ENCODE peak calls at places on chromosomes 16 and 17, in six cellular contexts. One of them, this sample, is unnamed.
A peak's percentile ranks its signal among the peaks of the same experiment; 100 is the strongest.

GRCh38 chr17:2697611-2698162 is 13.9 kb downstream of the CLUH start:
- DNase-seq in NB4: no peak
- DNase-seq in Panc1: no peak
- DNase-seq in DND-41: no peak
- DNase-seq in colonic mucosa: no peak
- DNase-seq in AG04449: no peak
- DNase-seq in this sample: no peak

GRCh38 chr17:43309505-43310329 is 75.9 kb upstream of the RNU2-1 start:
- DNase-seq in colonic mucosa: peak; percentile 14
- DNase-seq in NB4: no peak
- DNase-seq in Panc1: no peak
- DNase-seq in DND-41: no peak
- DNase-seq in AG04449: no peak
- DNase-seq in this sample: no peak

GRCh38 chr16:10584956-10585561 is 4.7 kb upstream of the EMP2 start:
- DNase-seq in DND-41: no peak
- DNase-seq in colonic mucosa: no peak
- DNase-seq in AG04449: no peak
- DNase-seq in Panc1: no peak
- DNase-seq in NB4: no peak
- DNase-seq in this sample: peak; percentile 42

GRCh38 chr16:88312732-88313131 is 70.0 kb upstream of the ZNF469 start:
- DNase-seq in NB4: no peak
- DNase-seq in DND-41: no peak
- DNase-seq in colonic mucosa: no peak
- DNase-seq in AG04449: no peak
- DNase-seq in Panc1: no peak
- DNase-seq in this sample: no peak

GRCh38 chr17:9473716-9474115 is 101.9 kb downstream of the STX8 start:
- DNase-seq in NB4: no peak
- DNase-seq in colonic mucosa: no peak
- DNase-seq in DND-41: no peak
- DNase-seq in AG04449: no peak
- DNase-seq in Panc1: no peak
- DNase-seq in this sample: peak; percentile 95

GRCh38 chr16:11201498-11202259 is 54.3 kb downstream of the SOCS1 start:
- DNase-seq in AG04449: no peak
- DNase-seq in Panc1: peak; percentile 53
- DNase-seq in NB4: peak; percentile 88
- DNase-seq in DND-41: no peak
- DNase-seq in colonic mucosa: no peak
- DNase-seq in this sample: no peak

GRCh38 chr16:14458576-14458975 is 171.5 kb downstream of the PARN start:
- DNase-seq in AG04449: no peak
- DNase-seq in Panc1: no peak
- DNase-seq in NB4: no peak
- DNase-seq in DND-41: no peak
- DNase-seq in colonic mucosa: no peak
- DNase-seq in this sample: no peak

GRCh38 chr16:75351183-75351582 is 82.1 kb downstream of the CFDP1 start:
- DNase-seq in Panc1: peak; percentile 36
- DNase-seq in DND-41: no peak
- DNase-seq in NB4: no peak
- DNase-seq in colonic mucosa: no peak
- DNase-seq in AG04449: peak; percentile 37
- DNase-seq in this sample: peak; percentile 60

GRCh38 chr17:2138768-2139167 is 83.9 kb downstream of the HIC1 start:
- DNase-seq in colonic mucosa: peak; percentile 56
- DNase-seq in Panc1: no peak
- DNase-seq in AG04449: no peak
- DNase-seq in NB4: peak; percentile 64
- DNase-seq in DND-41: peak; percentile 14
- DNase-seq in this sample: no peak

GRCh38 chr17:19004601-19005441 is at the start of gene FAM83G:
- DNase-seq in DND-41: no peak
- DNase-seq in NB4: peak; percentile 88
- DNase-seq in colonic mucosa: peak; percentile 93
- DNase-seq in Panc1: peak; percentile 28
- DNase-seq in AG04449: no peak
- DNase-seq in this sample: peak; percentile 12

GRCh38 chr17:7207120-7208001 is 12.3 kb downstream of the DLG4 start:
- DNase-seq in Panc1: no peak
- DNase-seq in colonic mucosa: no peak
- DNase-seq in DND-41: no peak
- DNase-seq in AG04449: no peak
- DNase-seq in NB4: no peak
- DNase-seq in this sample: no peak

GRCh38 chr17:6509295-6509771 is 47.0 kb downstream of the PITPNM3 start:
- DNase-seq in colonic mucosa: peak; percentile 24
- DNase-seq in NB4: no peak
- DNase-seq in DND-41: no peak
- DNase-seq in AG04449: no peak
- DNase-seq in Panc1: no peak
- DNase-seq in this sample: no peak

GRCh38 chr17:7348478-7349242 is 3.3 kb upstream of the KCTD11 start:
- DNase-seq in AG04449: no peak
- DNase-seq in colonic mucosa: no peak
- DNase-seq in NB4: peak; percentile 64
- DNase-seq in Panc1: no peak
- DNase-seq in DND-41: no peak
- DNase-seq in this sample: no peak

GRCh38 chr17:72613411-72614292 is 478.8 kb downstream of the SLC39A11 start:
- DNase-seq in DND-41: no peak
- DNase-seq in colonic mucosa: no peak
- DNase-seq in Panc1: no peak
- DNase-seq in NB4: peak; percentile 66
- DNase-seq in AG04449: no peak
- DNase-seq in this sample: no peak

GRCh38 chr16:87948119-87948545 is 3.1 kb upstream of the BANP start:
- DNase-seq in colonic mucosa: no peak
- DNase-seq in AG04449: no peak
- DNase-seq in Panc1: no peak
- DNase-seq in NB4: no peak
- DNase-seq in DND-41: no peak
- DNase-seq in this sample: no peak

GRCh38 chr17:15741624-15742023 is 9.5 kb downstream of the TBC1D26 start:
- DNase-seq in Panc1: no peak
- DNase-seq in AG04449: no peak
- DNase-seq in colonic mucosa: no peak
- DNase-seq in DND-41: no peak
- DNase-seq in NB4: no peak
- DNase-seq in this sample: no peak

GRCh38 chr16:9092963-9093477 is 1.6 kb downstream of the HAPSTR1 start:
- DNase-seq in DND-41: peak; percentile 42
- DNase-seq in colonic mucosa: peak; percentile 38
- DNase-seq in NB4: peak; percentile 45
- DNase-seq in AG04449: no peak
- DNase-seq in Panc1: no peak
- DNase-seq in this sample: no peak

GRCh38 chr17:45320931-45321461 is 4.2 kb upstream of the MAP3K14 start:
- DNase-seq in DND-41: no peak
- DNase-seq in AG04449: peak; percentile 96
- DNase-seq in NB4: peak; percentile 80
- DNase-seq in colonic mucosa: peak; percentile 67
- DNase-seq in Panc1: peak; percentile 82
- DNase-seq in this sample: peak; percentile 93

GRCh38 chr16:19167710-19168172 is 299 bp upstream of the SYT17 start:
- DNase-seq in colonic mucosa: peak; percentile 79
- DNase-seq in Panc1: no peak
- DNase-seq in DND-41: no peak
- DNase-seq in NB4: peak; percentile 66
- DNase-seq in AG04449: no peak
- DNase-seq in this sample: peak; percentile 19

GRCh38 chr17:66006654-66007053 is 185.3 kb downstream of the CEP112 start:
- DNase-seq in colonic mucosa: no peak
- DNase-seq in AG04449: no peak
- DNase-seq in NB4: no peak
- DNase-seq in Panc1: no peak
- DNase-seq in DND-41: no peak
- DNase-seq in this sample: no peak

GRCh38 chr17:79977711-79978544 is 57.7 kb downstream of the TBC1D16 start:
- DNase-seq in Panc1: no peak
- DNase-seq in AG04449: no peak
- DNase-seq in DND-41: no peak
- DNase-seq in colonic mucosa: no peak
- DNase-seq in NB4: no peak
- DNase-seq in this sample: peak; percentile 59

GRCh38 chr16:2056077-2056476 is 8.3 kb downstream of the TSC2 start:
- DNase-seq in colonic mucosa: no peak
- DNase-seq in AG04449: no peak
- DNase-seq in Panc1: no peak
- DNase-seq in NB4: no peak
- DNase-seq in DND-41: no peak
- DNase-seq in this sample: no peak

GRCh38 chr16:54366005-54366634 is 79.5 kb upstream of the IRX3 start:
- DNase-seq in NB4: no peak
- DNase-seq in Panc1: no peak
- DNase-seq in AG04449: no peak
- DNase-seq in colonic mucosa: no peak
- DNase-seq in DND-41: no peak
- DNase-seq in this sample: no peak

GRCh38 chr17:42675984-42676423 is 790 bp downstream of the PLEKHH3 start:
- DNase-seq in Panc1: no peak
- DNase-seq in NB4: no peak
- DNase-seq in AG04449: no peak
- DNase-seq in DND-41: peak; percentile 28
- DNase-seq in colonic mucosa: peak; percentile 64
- DNase-seq in this sample: no peak

GRCh38 chr17:12928736-12929135 is 89.1 kb downstream of the ELAC2 start:
- DNase-seq in colonic mucosa: no peak
- DNase-seq in AG04449: no peak
- DNase-seq in Panc1: no peak
- DNase-seq in NB4: peak; percentile 12
- DNase-seq in DND-41: no peak
- DNase-seq in this sample: peak; percentile 3
- TF ChIP-seq CTCF in colonic mucosa: no peak
- TF ChIP-seq CTCF in AG04449: no peak
- TF ChIP-seq CTCF in Panc1: peak; percentile 60
- TF ChIP-seq CTCF in NB4: no peak
- TF ChIP-seq CTCF in DND-41: peak; percentile 19
- TF ChIP-seq CTCF in this sample: peak; percentile 53

DNA sequence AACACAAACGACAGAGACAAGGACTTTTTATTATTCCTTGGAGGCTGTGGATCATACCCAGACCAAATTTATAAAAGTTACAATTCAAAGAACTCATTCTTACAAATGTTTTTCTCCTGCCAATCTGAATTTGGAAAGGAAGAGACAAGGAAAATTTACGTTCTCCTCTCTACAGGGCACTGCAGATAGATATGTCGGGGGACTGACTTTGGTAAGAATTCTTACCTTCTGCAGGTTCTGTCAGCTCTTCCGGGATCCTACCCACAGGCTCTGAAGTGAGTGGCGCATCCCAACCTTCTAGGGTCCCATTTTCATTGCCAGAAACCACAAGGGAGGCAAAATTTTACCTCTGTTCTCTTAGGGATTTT is 2.2 kb upstream of the SLFN12L start:
- DNase-seq in AG04449: no peak
- DNase-seq in DND-41: peak; percentile 22
- DNase-seq in colonic mucosa: no peak
- DNase-seq in NB4: no peak
- DNase-seq in Panc1: no peak
- DNase-seq in this sample: no peak
- H3K4me3 ChIP-seq in AG04449: no peak overlapping the region
- H3K4me3 ChIP-seq in DND-41: peak overlapping the region; percentile 35
- H3K4me3 ChIP-seq in colonic mucosa: no peak overlapping the region
- H3K4me3 ChIP-seq in NB4: no peak overlapping the region
- H3K4me3 ChIP-seq in Panc1: no peak overlapping the region
- H3K4me3 ChIP-seq in this sample: no peak overlapping the region

GRCh38 chr17:17742688-17743390 is 61.6 kb downstream of the RAI1 start:
- DNase-seq in DND-41: no peak
- DNase-seq in NB4: no peak
- DNase-seq in AG04449: no peak
- DNase-seq in colonic mucosa: no peak
- DNase-seq in Panc1: no peak
- DNase-seq in this sample: no peak

GRCh38 chr17:17742133-17742621 is 60.9 kb downstream of the RAI1 start:
- DNase-seq in colonic mucosa: no peak
- DNase-seq in DND-41: no peak
- DNase-seq in AG04449: no peak
- DNase-seq in NB4: no peak
- DNase-seq in Panc1: no peak
- DNase-seq in this sample: no peak

GRCh38 chr17:17740627-17741237 is 59.5 kb downstream of the RAI1 start:
- DNase-seq in NB4: no peak
- DNase-seq in Panc1: no peak
- DNase-seq in AG04449: no peak
- DNase-seq in DND-41: no peak
- DNase-seq in colonic mucosa: no peak
- DNase-seq in this sample: no peak

GRCh38 chr17:17739388-17740066 is 58.3 kb downstream of the RAI1 start:
- DNase-seq in colonic mucosa: peak; percentile 61
- DNase-seq in AG04449: no peak
- DNase-seq in Panc1: no peak
- DNase-seq in NB4: no peak
- DNase-seq in DND-41: no peak
- DNase-seq in this sample: no peak

DNA sequence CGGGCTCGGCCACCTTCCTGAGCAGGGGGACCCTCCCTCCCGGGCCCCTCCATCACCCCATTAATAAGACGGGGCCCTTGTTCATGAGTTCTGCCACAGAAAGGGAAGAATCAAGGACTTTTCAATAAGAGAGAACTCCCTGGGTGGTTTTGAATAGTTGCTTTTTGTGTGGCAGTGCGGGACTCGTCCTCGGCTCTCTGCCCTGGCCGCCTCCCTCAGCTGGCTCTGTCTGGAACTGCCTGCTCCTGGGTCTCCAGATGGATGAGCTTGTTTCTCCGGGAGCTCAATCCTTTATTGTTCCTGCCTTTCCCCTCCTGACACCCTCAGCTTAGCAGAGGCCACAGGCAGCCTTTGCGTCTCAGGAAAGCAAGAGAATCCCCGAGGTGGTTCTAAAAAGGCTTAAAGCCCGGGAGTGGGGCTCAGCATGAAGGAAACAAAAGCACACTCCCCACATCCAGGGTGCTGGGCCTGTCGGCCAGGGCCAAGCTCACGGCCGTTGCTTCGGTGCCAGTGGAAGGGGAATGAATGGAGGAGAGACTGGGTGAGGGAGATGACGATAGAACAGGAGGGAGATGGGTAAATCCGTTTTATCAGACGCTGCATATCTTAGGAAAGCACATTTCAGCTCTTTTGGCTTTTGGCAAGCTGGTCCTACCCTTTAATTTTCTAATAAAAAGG is 60.2 kb downstream of the RAI1 start:
- DNase-seq in AG04449: no peak
- DNase-seq in DND-41: no peak
- DNase-seq in colonic mucosa: no peak
- DNase-seq in Panc1: no peak
- DNase-seq in NB4: no peak
- DNase-seq in this sample: no peak
- TF ChIP-seq CTCF in AG04449: peak; percentile 14
- TF ChIP-seq CTCF in DND-41: no peak
- TF ChIP-seq CTCF in colonic mucosa: no peak
- TF ChIP-seq CTCF in Panc1: no peak
- TF ChIP-seq CTCF in NB4: no peak
- TF ChIP-seq CTCF in this sample: peak; percentile 42

GRCh38 chr17:39270923-39271322 is 45.2 kb upstream of the STAC2 start:
- DNase-seq in NB4: peak; percentile 72
- DNase-seq in colonic mucosa: no peak
- DNase-seq in AG04449: peak; percentile 69
- DNase-seq in DND-41: no peak
- DNase-seq in Panc1: peak; percentile 2
- DNase-seq in this sample: peak; percentile 11
- H3K4me3 ChIP-seq in NB4: no peak overlapping the region
- H3K4me3 ChIP-seq in colonic mucosa: no peak overlapping the region
- H3K4me3 ChIP-seq in AG04449: no peak overlapping the region
- H3K4me3 ChIP-seq in DND-41: no peak overlapping the region
- H3K4me3 ChIP-seq in Panc1: no peak overlapping the region
- H3K4me3 ChIP-seq in this sample: no peak overlapping the region